ENCODE peak calls at places on chromosomes 13 and 19, in eight cellular contexts. F is M059J; D is stimulated activated CD4-positive, alpha-beta T cell treated with anti-CD3 and anti-CD28 coated beads, Interleukin-1b, Interleukin-23, amount 100 ng/mL, for 24 hours; B is stimulated activated CD8-positive, alpha-beta memory T cell treated with anti-CD3 and anti-CD28 coated beads, Interleukin-7, amount 100 ng/mL, for 48 hours; C is upper lobe of right lung; X is glutamatergic neuron; S is AG10803; H is ELR. P is an unnamed sample.

GRCh38 chr19:17246681-17247425 is 1.1 kb upstream of the NR2F6 start:
- DNase-seq in F (no peak), D (no peak), B (no peak), C (peak), X (peak), S (peak), H (peak), P (peak)

GRCh38 chr13:99041337-99041736 is 63.5 kb upstream of the DOCK9 start:
- DNase-seq in F (no peak), D (no peak), B (no peak), C (no peak), X (no peak), S (no peak), H (no peak), P (no peak)

GRCh38 chr13:113406321-113407102 is 42.6 kb upstream of the GRTP1 start:
- DNase-seq in F (no peak), D (no peak), B (no peak), C (peak), X (no peak), S (no peak), H (no peak), P (no peak)

GRCh38 chr13:73228546-73228945 is 169.7 kb downstream of the KLF5 start:
- DNase-seq in F (no peak), D (no peak), B (no peak), C (no peak), X (no peak), S (no peak), H (peak), P (peak)

GRCh38 chr13:107461751-107462150 is 753.6 kb downstream of the LIG4 start:
- DNase-seq in F (peak), D (no peak), B (no peak), C (no peak), X (no peak), S (no peak), H (no peak), P (no peak)

GRCh38 chr19:4524808-4525562 is 6.7 kb upstream of the PLIN4 start:
- DNase-seq in F (peak), D (peak), B (no peak), C (peak), X (peak), S (peak), H (peak), P (peak)

GRCh38 chr19:40398417-40399056 is 8.6 kb upstream of the HIPK4 start:
- DNase-seq in F (no peak), D (peak), B (no peak), C (peak), X (peak), S (no peak), H (no peak), P (no peak)

GRCh38 chr13:32211788-32212187 is 103.4 kb downstream of the ZAR1L start:
- DNase-seq in F (peak), D (no peak), B (no peak), C (no peak), X (no peak), S (peak), H (peak), P (peak)

GRCh38 chr19:50820549-50821247 is 2.9 kb downstream of the KLK1 start:
- DNase-seq in F (no peak), D (no peak), B (no peak), C (peak), X (peak), S (no peak), H (no peak), P (no peak)

GRCh38 chr19:54364775-54365257 is at the start of gene LAIR1:
- DNase-seq in F (no peak), D (peak), B (peak), C (peak), X (no peak), S (no peak), H (no peak), P (no peak)

GRCh38 chr13:41054212-41054877 is 7.0 kb upstream of the WBP4 start:
- DNase-seq in F (peak), D (no peak), B (no peak), C (no peak), X (no peak), S (peak), H (peak), P (peak)

GRCh38 chr19:4279530-4280422 is 710 bp downstream of the SHD start:
- DNase-seq in F (no peak), D (no peak), B (no peak), C (no peak), X (peak), S (no peak), H (no peak), P (no peak)

GRCh38 chr19:17337675-17338439 is 504 bp downstream of the GTPBP3 start:
- DNase-seq in F (no peak), D (no peak), B (no peak), C (no peak), X (no peak), S (no peak), H (peak), P (peak)